ENCODE peak calls at places on chromosomes 13 and 19, in ten cellular contexts. I, K, Y, X, N, M, J, O, P and F are unnamed samples.

GRCh38 chr19:1647664-1648155 is 4.7 kb downstream of the TCF3 start:
- DNase-seq in K (no peak), P (no peak), X (no peak), I (no peak), J (no peak), Y (no peak), O (no peak), N (no peak), M (no peak), F (no peak)

GRCh38 chr19:10735741-10736140 is 17.9 kb downstream of the DNM2 start:
- DNase-seq in N (no peak), Y (no peak), J (no peak), K (no peak), I (no peak), P (no peak), X (no peak), M (no peak), O (no peak), F (no peak)

GRCh38 chr13:46113596-46113995 is 8.8 kb upstream of the CPB2 start:
- DNase-seq in O (no peak), N (no peak), P (no peak), I (no peak), K (no peak), J (peak; percentile 73), X (no peak), M (no peak), Y (no peak), F (no peak)

GRCh38 chr13:80040219-80040976 is 300.5 kb downstream of the SPRY2 start:
- DNase-seq in K (no peak), X (no peak), Y (no peak), I (peak; percentile 87), O (no peak), P (no peak), N (no peak), J (peak; percentile 95), M (no peak), F (no peak)

GRCh38 chr19:45448887-45449299 is 18.9 kb upstream of the FOSB start:
- DNase-seq in P (no peak), X (no peak), O (no peak), Y (peak; percentile 72), I (no peak), M (peak; percentile 76), N (no peak), J (no peak), K (no peak), F (no peak)

GRCh38 chr13:32878172-32878571 is 138.1 kb upstream of the KL start:
- DNase-seq in M (no peak), P (no peak), I (no peak), J (no peak), N (no peak), X (no peak), Y (no peak), O (no peak), K (no peak), F (no peak)

GRCh38 chr19:46944918-46945628 is 74.6 kb upstream of the NPAS1 start:
- DNase-seq in P (no peak), Y (peak; percentile 89), K (no peak), O (no peak), I (no peak), J (peak; percentile 76), X (peak; percentile 59), M (peak; percentile 61), N (no peak), F (no peak)

GRCh38 chr19:46759817-46760333 is 13.6 kb upstream of the STRN4 start:
- DNase-seq in X (no peak), K (no peak), O (no peak), M (no peak), P (no peak), Y (no peak), J (peak; percentile 29), N (no peak), I (no peak), F (no peak)

GRCh38 chr19:39692166-39692565 is 12.1 kb upstream of the LGALS14 start:
- DNase-seq in N (no peak), P (no peak), X (no peak), M (no peak), O (peak; percentile 39), Y (no peak), K (no peak), J (no peak), I (no peak), F (no peak)